ENCODE peak calls at places on chromosomes 1 and 21, in eight cellular contexts. M is AML-193; T is GM03348; S is T-helper 9 cell; A is anterior cingulate cortex; Q is BE2C; X is stromal cell of bone marrow; Y is stimulated activated CD8-positive, alpha-beta memory T cell treated with anti-CD3 and anti-CD28 coated beads, Interleukin-7, amount 100 ng/mL, for 1 hour. E is an unnamed sample.

GRCh38 chr1:200433586-200433985 is 23.8 kb upstream of the ZNF281 start:
- DNase-seq in M (no peak), T (no peak), S (no peak), A (no peak), Q (no peak), X (no peak), Y (no peak), E (no peak)

GRCh38 chr1:234958066-234958701 is 170.5 kb downstream of the TOMM20 start:
- DNase-seq in M (no peak), T (no peak), S (no peak), A (no peak), Q (no peak), X (no peak), Y (no peak), E (no peak)

GRCh38 chr1:5989731-5990271 is 2.4 kb downstream of the NPHP4 start:
- DNase-seq in M (no peak), T (no peak), S (no peak), A (no peak), Q (no peak), X (no peak), Y (no peak), E (no peak)

GRCh38 chr1:179310721-179311120 is 17.1 kb downstream of the SOAT1 start:
- DNase-seq in M (no peak), T (peak; percentile 76), S (no peak), A (no peak), Q (no peak), X (peak; percentile 79), Y (no peak), E (no peak)

GRCh38 chr1:150613061-150613920 is 16.1 kb downstream of the ENSA start:
- DNase-seq in M (peak; percentile 96), T (peak; percentile 62), S (peak; percentile 29), A (no peak), Q (no peak), X (peak; percentile 86), Y (no peak), E (no peak)

GRCh38 chr1:31441970-31442647 is 29.1 kb downstream of the SERINC2 start:
- DNase-seq in M (no peak), T (no peak), S (no peak), A (no peak), Q (no peak), X (no peak), Y (no peak), E (no peak)

GRCh38 chr1:36557041-36558000 is 74.6 kb upstream of the CSF3R start:
- DNase-seq in M (no peak), T (no peak), S (no peak), A (no peak), Q (no peak), X (no peak), Y (no peak), E (no peak)

GRCh38 chr1:150765229-150765976 is at the start of gene CTSS:
- DNase-seq in M (peak; percentile 82), T (no peak), S (no peak), A (no peak), Q (no peak), X (no peak), Y (no peak), E (no peak)

GRCh38 chr1:31792541-31792940 is 23.3 kb downstream of the SPOCD1 start:
- DNase-seq in M (no peak), T (no peak), S (no peak), A (no peak), Q (no peak), X (no peak), Y (no peak), E (no peak)

GRCh38 chr1:32980080-32980479 is 15.5 kb upstream of the RNF19B start:
- DNase-seq in M (no peak), T (no peak), S (no peak), A (no peak), Q (no peak), X (no peak), Y (no peak), E (no peak)

GRCh38 chr1:21302747-21303715 is 12.8 kb upstream of the ECE1 start:
- DNase-seq in M (no peak), T (peak; percentile 89), S (no peak), A (no peak), Q (peak; percentile 47), X (no peak), Y (no peak), E (no peak)

GRCh38 chr1:12128120-12128519 is 38.7 kb upstream of the TNFRSF1B start:
- DNase-seq in M (no peak), T (no peak), S (no peak), A (no peak), Q (no peak), X (no peak), Y (no peak), E (no peak)

GRCh38 chr1:1461721-1462317 is 9.7 kb upstream of the ATAD3B start:
- DNase-seq in M (no peak), T (no peak), S (no peak), A (no peak), Q (no peak), X (no peak), Y (no peak), E (no peak)

GRCh38 chr1:206797534-206798383 is 25.5 kb upstream of the IL10 start:
- DNase-seq in M (peak; percentile 5), T (no peak), S (no peak), A (no peak), Q (peak; percentile 37), X (no peak), Y (no peak), E (no peak)

GRCh38 chr21:33071878-33072306 is 2.0 kb downstream of the OLIG1 start:
- DNase-seq in M (no peak), T (peak; percentile 20), S (no peak), A (no peak), Q (no peak), X (no peak), Y (no peak), E (no peak)

GRCh38 chr1:42380617-42381423 is at the start of gene RIMKLA:
- DNase-seq in M (no peak), T (peak; percentile 88), S (peak; percentile 15), A (peak; percentile 34), Q (peak; percentile 77), X (peak; percentile 2), Y (no peak), E (peak; percentile 74)

GRCh38 chr21:46551636-46552241 is 53.1 kb downstream of the S100B start:
- DNase-seq in M (no peak), T (no peak), S (no peak), A (no peak), Q (no peak), X (no peak), Y (peak; percentile 16), E (no peak)

GRCh38 chr1:64691631-64692030 is 53.2 kb upstream of the RAVER2 start:
- DNase-seq in M (no peak), T (no peak), S (no peak), A (no peak), Q (no peak), X (no peak), Y (no peak), E (no peak)